ENCODE peak calls at places on chromosomes 7 and 10, in eight cellular contexts. L is activated CD4-positive, CD25-positive, alpha-beta regulatory T cell; S is stimulated activated CD4-positive, alpha-beta T cell treated with anti-CD3 and anti-CD28 coated beads, TNF-alpha, amount 100 ng/mL, for 1 hour; I is germinal center; Z is mammary epithelial cell; R is NCI-H1092; B is glutamatergic neuron; G is non-pigmented ciliary epithelial cell. E is an unnamed sample.

GRCh38 chr7:151520419-151521229 is 929 bp upstream of the RHEB start:
- DNase-seq in G (no peak), Z (no peak), R (peak; percentile 61), L (no peak), I (peak; percentile 33), B (peak; percentile 48), S (no peak), E (peak; percentile 54)

GRCh38 chr7:5286933-5287332 is 4.2 kb downstream of the SLC29A4 start:
- DNase-seq in L (no peak), R (no peak), S (no peak), B (no peak), G (no peak), I (no peak), Z (no peak), E (no peak)

GRCh38 chr7:149125189-149125863 is 798 bp downstream of the ZNF425 start:
- DNase-seq in I (no peak), Z (peak; percentile 21), G (no peak), B (no peak), S (no peak), L (no peak), R (no peak), E (no peak)

GRCh38 chr10:107561136-107561650 is 396.7 kb upstream of the SORCS1 start:
- DNase-seq in Z (no peak), B (no peak), S (no peak), R (no peak), L (no peak), G (peak; percentile 41), I (no peak), E (no peak)

GRCh38 chr7:122913608-122914007 is 27.3 kb upstream of the CADPS2 start:
- DNase-seq in Z (no peak), B (no peak), G (no peak), L (no peak), I (no peak), R (no peak), S (no peak), E (no peak)

GRCh38 chr10:93475871-93476270 is 6.3 kb downstream of the MYOF start:
- DNase-seq in L (no peak), G (no peak), Z (peak; percentile 89), R (no peak), S (no peak), B (no peak), I (no peak), E (no peak)

GRCh38 chr10:89371987-89372386 is 5.9 kb upstream of the IFIT1B start:
- DNase-seq in R (no peak), G (no peak), Z (no peak), S (no peak), L (no peak), I (no peak), B (no peak), E (no peak)

GRCh38 chr10:36494386-36494785 is 631.0 kb upstream of the ANKRD30A start:
- DNase-seq in B (no peak), I (no peak), Z (peak; percentile 88), G (peak; percentile 64), L (no peak), S (no peak), R (no peak), E (no peak)

GRCh38 chr7:30169585-30169978 is 34.8 kb downstream of the MTURN start:
- DNase-seq in R (no peak), S (no peak), G (no peak), L (no peak), B (no peak), I (no peak), Z (peak; percentile 68), E (no peak)

GRCh38 chr10:99630991-99631390 is 10.8 kb upstream of the SLC25A28 start:
- DNase-seq in S (no peak), I (no peak), G (no peak), L (no peak), Z (peak; percentile 45), R (no peak), B (no peak), E (no peak)

GRCh38 chr10:49140306-49141175 is 6.7 kb upstream of the FAM170B start:
- DNase-seq in Z (no peak), R (no peak), L (no peak), S (no peak), G (no peak), B (no peak), I (no peak), E (no peak)

GRCh38 chr7:21953766-21954165 is 8.1 kb upstream of the CDCA7L start:
- DNase-seq in I (no peak), S (no peak), Z (no peak), G (no peak), L (no peak), R (no peak), B (no peak), E (no peak)

GRCh38 chr7:2928256-2928612 is 84.1 kb upstream of the GNA12 start:
- DNase-seq in G (no peak), R (no peak), B (no peak), I (no peak), L (no peak), Z (no peak), S (no peak), E (no peak)

GRCh38 chr7:75892634-75893272 is 13.9 kb downstream of the RHBDD2 start:
- DNase-seq in Z (peak; percentile 78), B (no peak), S (no peak), L (no peak), G (no peak), I (no peak), R (no peak), E (no peak)

GRCh38 chr7:3979956-3980643 is 679.0 kb downstream of the SDK1 start:
- DNase-seq in B (no peak), R (no peak), Z (no peak), I (no peak), S (no peak), G (no peak), L (no peak), E (no peak)

GRCh38 chr10:97134202-97134601 is 51.6 kb downstream of the SLIT1 start:
- DNase-seq in R (peak; percentile 15), I (no peak), G (no peak), B (no peak), S (no peak), Z (no peak), L (no peak), E (no peak)

GRCh38 chr10:46020871-46021553 is 9.4 kb downstream of the NCOA4 start:
- DNase-seq in R (no peak), S (no peak), L (no peak), B (no peak), Z (peak; percentile 83), I (no peak), G (peak; percentile 42), E (no peak)

GRCh38 chr7:86149266-86149665 is 494.4 kb upstream of the GRM3 start:
- DNase-seq in R (no peak), I (no peak), G (no peak), L (no peak), B (no peak), Z (no peak), S (no peak), E (no peak)

GRCh38 chr7:54995631-54996340 is 23.0 kb upstream of the EGFR start:
- DNase-seq in B (no peak), Z (peak; percentile 92), I (no peak), L (no peak), R (no peak), G (peak; percentile 69), S (no peak), E (peak; percentile 31)

GRCh38 chr7:119665791-119666190 is 607.2 kb upstream of the KCND2 start:
- DNase-seq in I (no peak), Z (no peak), G (peak; percentile 3), R (no peak), L (no peak), S (no peak), B (no peak), E (no peak)